ENCODE peak calls at places on chromosomes 13 and 19, in six cellular contexts. R, D, T, S, Y and L are unnamed samples.

GRCh38 chr13:65882810-65883209 is 1347.3 kb downstream of the PCDH9 start:
- DNase-seq in T (no peak), D (no peak), S (no peak), R (no peak), Y (no peak), L (no peak)

GRCh38 chr13:24997367-24997967 is 98.5 kb upstream of the PABPC3 start:
- DNase-seq in R (peak), T (no peak), S (no peak), D (peak), Y (no peak), L (no peak)

GRCh38 chr13:95317037-95317989 is 16.1 kb upstream of the ABCC4 start:
- DNase-seq in R (no peak), Y (no peak), T (no peak), S (no peak), D (peak), L (no peak)

GRCh38 chr13:112619730-112620639 is 32.0 kb upstream of the TUBGCP3 start:
- DNase-seq in S (no peak), T (no peak), Y (no peak), D (peak), R (no peak), L (no peak)

GRCh38 chr13:49253310-49253709 is 5.6 kb downstream of the CDADC1 start:
- DNase-seq in D (no peak), T (no peak), R (no peak), Y (no peak), S (no peak), L (no peak)

GRCh38 chr13:112012004-112012704 is 54.8 kb upstream of the SOX1 start:
- DNase-seq in D (no peak), Y (no peak), R (no peak), S (no peak), T (no peak), L (no peak)

GRCh38 chr19:38319421-38320258 is at the start of gene KCNK6:
- DNase-seq in Y (no peak), D (peak), R (peak), T (no peak), S (no peak), L (peak)

GRCh38 chr19:53824134-53824611 is at the start of gene NLRP12:
- DNase-seq in S (no peak), T (no peak), D (no peak), Y (no peak), R (no peak), L (no peak)

GRCh38 chr13:113621046-113621445 is 36.5 kb downstream of the TFDP1 start:
- DNase-seq in T (no peak), S (no peak), R (no peak), Y (no peak), D (no peak), L (no peak)